ENCODE peak calls at places on chromosomes 2 and 18, in six cellular contexts. B is SK-N-SH, Y is MM.1S, N is neural progenitor cell, Q is GM23338, P is PC-3. S is an unnamed sample. For H3F3A, the result is how much of the 10 kb centered on the place peaks cover.

GRCh38 chr18:46051731-46052461 is 20.2 kb downstream of the PSTPIP2 start:
- DNase-seq in B (no peak), Y (no peak), N (no peak), Q (no peak), P (no peak), S (peak)

GRCh38 chr18:59514193-59514592 is 155.1 kb upstream of the LMAN1 start:
- DNase-seq in B (no peak), Y (no peak), N (peak), Q (no peak), P (no peak), S (peak)

GRCh38 chr18:13147146-13147545 is 71.4 kb upstream of the LDLRAD4 start:
- DNase-seq in B (no peak), Y (no peak), N (no peak), Q (no peak), P (no peak), S (no peak)

GRCh38 chr2:33033524-33034150 is 86.9 kb downstream of the LTBP1 start:
- DNase-seq in B (peak), Y (peak), N (peak), Q (peak), P (peak), S (peak)

GRCh38 chr2:16553222-16553621 is 112.4 kb downstream of the CYRIA start:
- DNase-seq in B (peak), Y (peak), N (peak), Q (peak), P (peak), S (peak)

GRCh38 chr2:150994041-150994440 is 267.6 kb downstream of the RBM43 start:
- DNase-seq in B (no peak), Y (no peak), N (no peak), Q (no peak), P (no peak), S (peak)

GRCh38 chr18:66533693-66534092 is 70.2 kb downstream of the CDH19 start:
- DNase-seq in B (no peak), Y (no peak), N (no peak), Q (peak), P (no peak), S (no peak)

GRCh38 chr2:98559581-98559980 is 48.7 kb downstream of the COA5 start:
- DNase-seq in B (no peak), Y (no peak), N (no peak), Q (no peak), P (peak), S (no peak)

GRCh38 chr2:65055427-65056214 is 595 bp upstream of the CEP68 start:
- DNase-seq in B (no peak), Y (peak), N (no peak), Q (no peak), P (no peak), S (no peak)

GRCh38 chr2:71157124-71157802 is 26.8 kb downstream of the MPHOSPH10 start:
- DNase-seq in B (peak), Y (peak), N (peak), Q (peak), P (peak), S (peak)

GRCh38 chr18:79379931-79380815 is 15.6 kb upstream of the NFATC1 start:
- DNase-seq in B (no peak), Y (no peak), N (no peak), Q (no peak), P (no peak), S (no peak)

GRCh38 chr2:23926289-23926749 is 604 bp downstream of the ATAD2B start:
- DNase-seq in B (peak), Y (peak), N (peak), Q (peak), P (no peak), S (peak)

GRCh38 chr2:226703501-226703900 is 96.1 kb downstream of the IRS1 start:
- DNase-seq in B (no peak), Y (no peak), N (no peak), Q (no peak), P (no peak), S (no peak)

GRCh38 chr18:37251679-37252078 is 313.9 kb downstream of the CELF4 start:
- DNase-seq in B (no peak), Y (no peak), N (no peak), Q (no peak), P (peak), S (peak)

GRCh38 chr18:11987527-11987926 is 6.2 kb downstream of the IMPA2 start:
- DNase-seq in B (no peak), Y (no peak), N (no peak), Q (no peak), P (no peak), S (peak)

GRCh38 chr2:173669271-173669853 is 295.8 kb downstream of the SP3 start:
- DNase-seq in B (no peak), Y (no peak), N (no peak), Q (no peak), P (peak), S (peak)

GRCh38 chr2:122105885-122106221 is 350.4 kb downstream of the TSN start:
- DNase-seq in B (no peak), Y (no peak), N (peak), Q (no peak), P (no peak), S (no peak)

GRCh38 chr18:32771871-32772499 is 838 bp downstream of the KLHL14 start:
- DNase-seq in B (peak), Y (no peak), N (peak), Q (peak), P (no peak), S (peak)

GRCh38 chr2:27735263-27735904 is 36.1 kb upstream of the MRPL33 start:
- DNase-seq in B (no peak), Y (no peak), N (peak), Q (peak), P (no peak), S (peak)

GRCh38 chr2:44169155-44169898 is 652 bp downstream of the PPM1B start:
- DNase-seq in B (peak), Y (peak), N (no peak), Q (peak), P (peak), S (peak)

DNA sequence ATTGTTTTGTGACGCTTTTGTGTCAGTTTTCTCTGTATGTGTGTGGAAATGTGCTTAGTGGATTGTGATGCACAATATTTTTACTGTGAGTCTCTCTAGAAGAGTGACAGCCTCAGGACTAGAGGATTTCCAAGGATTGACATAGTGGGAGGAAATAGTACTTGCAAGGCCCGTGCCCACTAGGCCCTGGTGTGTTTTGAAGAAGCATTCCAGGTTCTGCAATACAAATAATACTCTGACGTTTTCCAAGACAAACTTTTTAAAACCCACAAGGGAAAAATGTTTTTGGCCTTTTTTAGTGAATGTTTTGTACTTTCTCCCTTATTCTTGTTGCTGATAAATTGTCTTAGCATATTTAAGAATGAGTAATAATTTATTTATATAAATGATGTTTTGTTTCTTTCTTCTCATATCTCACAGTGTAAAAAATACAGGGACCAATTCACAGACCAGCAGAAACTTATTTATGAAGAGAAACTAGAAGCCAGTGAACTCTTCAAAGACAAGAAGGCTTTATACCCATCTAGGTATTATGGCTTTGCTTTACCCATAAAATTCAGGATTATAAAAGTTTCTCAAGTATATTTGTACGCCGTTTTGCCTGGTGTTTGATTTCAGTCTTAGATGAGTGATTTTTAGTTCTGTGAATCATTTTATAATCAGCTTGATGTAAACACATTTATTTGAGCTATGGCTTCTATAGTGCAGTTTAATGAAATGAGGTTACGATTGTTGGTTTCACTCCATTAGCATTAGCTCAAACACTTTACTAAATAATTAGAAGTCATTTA is 165.6 kb downstream of the MYO1B start:
- DNase-seq in B (no peak), Y (no peak), N (no peak), Q (no peak), P (peak), S (no peak)
- H3K27ac ChIP-seq in B (no peak), Y (no peak), N (no peak), Q (no peak), P (peak), S (no peak)

GRCh38 chr18:21359746-21360145 is 117.7 kb downstream of the GREB1L start:
- DNase-seq in B (no peak), Y (no peak), N (no peak), Q (no peak), P (peak), S (peak)
- TF ChIP-seq EZH2phosphoT487 in B (no peak), Y (no peak), N (no peak), Q (no peak), P (no peak), S (no peak)

GRCh38 chr18:54218299-54218698 is 6.2 kb downstream of the MBD2 start:
- DNase-seq in B (no peak), Y (no peak), N (no peak), Q (no peak), P (no peak), S (no peak)
- H3F3A ChIP-seq in B (under half), Y (under half), N (under half), Q (under half), P (under half), S (under half)

DNA sequence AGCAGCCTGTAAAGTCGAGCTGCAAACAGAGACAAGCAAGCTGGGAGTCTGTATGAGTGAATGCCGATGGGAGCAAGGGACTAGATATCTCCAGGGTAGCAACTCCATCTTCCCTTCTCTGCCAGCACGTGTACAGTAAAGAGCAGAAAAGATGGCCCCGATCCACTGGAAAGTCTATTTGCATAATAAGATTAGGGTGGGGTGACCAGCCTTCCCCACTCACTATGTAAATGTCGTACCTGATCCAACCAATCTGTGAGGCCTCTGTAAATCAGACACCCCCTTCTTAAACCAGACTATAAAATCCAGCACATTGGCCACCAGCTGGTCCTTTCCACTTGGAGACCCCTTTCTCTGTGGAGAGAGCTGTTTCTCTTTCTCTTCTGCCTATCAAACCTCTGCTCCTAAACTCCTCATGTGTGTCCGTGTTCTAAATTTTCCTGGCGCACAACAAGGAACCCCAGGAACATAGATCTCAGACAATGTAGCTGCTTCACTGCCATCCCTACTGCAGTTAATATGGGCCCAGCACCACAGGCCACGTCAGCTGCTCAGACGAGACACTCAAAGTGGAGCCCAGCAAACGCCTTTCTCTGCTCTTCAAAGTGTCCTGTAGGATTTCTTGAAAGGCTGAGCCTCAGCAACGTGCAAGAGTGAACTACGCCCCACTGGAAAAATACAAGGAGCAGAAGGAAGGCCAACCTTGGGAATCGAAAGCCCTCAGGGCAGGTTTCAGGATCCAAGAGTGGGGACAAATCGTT is 26.1 kb downstream of the DIPK1C start:
- DNase-seq in B (no peak), Y (no peak), N (no peak), Q (no peak), P (no peak), S (no peak)
- H3K27ac ChIP-seq in B (no peak), Y (no peak), N (no peak), Q (no peak), P (no peak), S (no peak)

DNA sequence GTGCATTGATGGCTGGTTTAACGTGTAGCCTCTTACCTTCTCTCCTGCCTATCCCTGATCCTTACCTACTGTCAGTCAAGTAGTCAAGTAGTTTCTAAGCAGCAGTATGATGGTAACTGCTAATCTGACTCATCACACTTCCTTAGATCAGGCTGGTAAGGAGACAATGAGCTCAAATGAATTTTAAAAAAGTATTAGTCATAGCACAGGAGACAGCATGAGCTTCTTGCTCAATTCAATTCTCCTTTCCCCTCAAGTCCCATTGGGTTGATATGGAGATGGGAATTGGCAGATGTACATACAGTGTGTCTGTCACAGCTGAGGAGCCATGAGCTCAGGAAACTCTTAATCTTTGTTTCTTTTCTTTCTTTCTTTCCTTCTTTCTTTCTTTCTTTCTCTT is 799.7 kb downstream of the LRP1B start:
- DNase-seq in B (no peak), Y (no peak), N (no peak), Q (no peak), P (peak), S (peak)
- TF ChIP-seq EZH2phosphoT487 in B (no peak), Y (no peak), N (no peak), Q (no peak), P (no peak), S (no peak)

DNA sequence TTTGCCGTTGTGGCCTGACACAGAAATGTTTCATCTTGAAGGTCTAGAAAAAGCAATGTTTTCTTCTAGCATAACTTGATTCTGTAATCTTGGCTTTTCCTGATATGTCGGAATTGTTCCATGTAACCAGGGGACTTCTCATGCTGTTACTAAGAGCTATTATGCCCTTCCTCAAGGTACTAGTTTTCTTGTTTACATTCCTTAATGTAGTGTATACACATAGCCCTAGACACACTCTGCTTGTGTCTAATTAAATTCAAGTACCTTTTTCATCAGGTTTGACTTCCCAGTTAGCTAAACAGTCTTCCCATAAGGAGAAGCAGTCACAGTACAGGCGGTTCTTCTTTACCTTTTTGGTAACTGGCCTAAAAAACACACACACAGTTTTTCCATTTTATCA is 122.8 kb upstream of the MSH6 start:
- DNase-seq in B (no peak), Y (no peak), N (no peak), Q (no peak), P (no peak), S (no peak)
- H3F3A ChIP-seq in B (under half), Y (under half), N (under half), Q (under half), P (under half), S (under half)

S was measured in GM23248.